ENCODE peak calls at places on chromosomes 12 and 14, in five cellular contexts. I is astrocyte, B is HL-60, R is SK-N-SH, L is heart right ventricle. F is an unnamed sample.

GRCh38 chr12:132954471-132955048 is 1.5 kb downstream of the ZNF605 start:
- DNase-seq in I (no peak), B (no peak), R (no peak), L (no peak), F (no peak)

GRCh38 chr12:61879229-61879628 is 381.0 kb upstream of the USP15 start:
- DNase-seq in I (no peak), B (no peak), R (no peak), L (no peak), F (no peak)

GRCh38 chr12:120090626-120091295 is 25.8 kb downstream of the RAB35 start:
- DNase-seq in I (no peak), B (no peak), R (no peak), L (no peak), F (no peak)

GRCh38 chr12:1928439-1929121 is 10.1 kb upstream of the CACNA2D4 start:
- DNase-seq in I (no peak), B (no peak), R (peak; percentile 8), L (no peak), F (no peak)

GRCh38 chr12:7351177-7351576 is 47.3 kb downstream of the ACSM4 start:
- DNase-seq in I (no peak), B (no peak), R (no peak), L (no peak), F (no peak)

GRCh38 chr14:81555051-81555450 is 21.4 kb upstream of the SEL1L start:
- DNase-seq in I (no peak), B (no peak), R (no peak), L (no peak), F (no peak)

GRCh38 chr12:14879222-14879933 is 6.3 kb downstream of the MGP start:
- DNase-seq in I (no peak), B (no peak), R (no peak), L (no peak), F (no peak)

GRCh38 chr14:104979758-104980591 is 1.8 kb upstream of the AHNAK2 start:
- DNase-seq in I (peak; percentile 49), B (no peak), R (peak; percentile 81), L (peak; percentile 75), F (no peak)

GRCh38 chr12:6928703-6929407 is 1.1 kb downstream of the ATN1 start:
- DNase-seq in I (no peak), B (no peak), R (no peak), L (no peak), F (no peak)

GRCh38 chr14:57918791-57919190 is 52.9 kb upstream of the SLC35F4 start:
- DNase-seq in I (peak; percentile 42), B (no peak), R (no peak), L (no peak), F (no peak)

GRCh38 chr14:60217713-60218112 is 31.3 kb upstream of the PPM1A start:
- DNase-seq in I (no peak), B (no peak), R (no peak), L (no peak), F (no peak)

GRCh38 chr14:21168055-21168454 is 12.2 kb upstream of the OR5AU1 start:
- DNase-seq in I (no peak), B (no peak), R (no peak), L (no peak), F (no peak)

GRCh38 chr12:131720241-131720640 is 9.4 kb downstream of the SFSWAP start:
- DNase-seq in I (no peak), B (no peak), R (no peak), L (no peak), F (no peak)

GRCh38 chr12:103801709-103802585 is 39.1 kb downstream of the NT5DC3 start:
- DNase-seq in I (peak; percentile 93), B (no peak), R (no peak), L (no peak), F (no peak)

GRCh38 chr14:95500201-95500681 is 16.2 kb downstream of the SYNE3 start:
- DNase-seq in I (no peak), B (no peak), R (no peak), L (no peak), F (no peak)

GRCh38 chr14:80428171-80428570 is 216.9 kb upstream of the DIO2 start:
- DNase-seq in I (peak; percentile 72), B (no peak), R (no peak), L (no peak), F (no peak)

GRCh38 chr14:87810711-87811110 is 182.3 kb downstream of the GALC start:
- DNase-seq in I (no peak), B (no peak), R (peak; percentile 4), L (no peak), F (no peak)

GRCh38 chr14:87799400-87799799 is 193.6 kb downstream of the GALC start:
- DNase-seq in I (no peak), B (no peak), R (no peak), L (no peak), F (no peak)

GRCh38 chr14:87811246-87811645 is 181.7 kb downstream of the GALC start:
- DNase-seq in I (no peak), B (no peak), R (no peak), L (no peak), F (no peak)

GRCh38 chr14:87800216-87800615 is 192.8 kb downstream of the GALC start:
- DNase-seq in I (no peak), B (no peak), R (no peak), L (no peak), F (no peak)

GRCh38 chr14:87805315-87805723 is 187.7 kb downstream of the GALC start:
- DNase-seq in I (peak; percentile 72), B (peak; percentile 11), R (peak; percentile 41), L (peak; percentile 25), F (no peak)
- H3K27ac ChIP-seq in I (no peak overlapping the region), B (no peak overlapping the region), R (no peak overlapping the region), L (no peak overlapping the region), F (no peak overlapping the region)

GRCh38 chr12:76782440-76782996 is 18.6 kb downstream of the ZDHHC17 start:
- DNase-seq in I (no peak), B (no peak), R (no peak), L (no peak), F (no peak)
- H3K27ac ChIP-seq in I (no peak overlapping the region), B (no peak overlapping the region), R (peak overlapping the region; percentile 44), L (no peak overlapping the region), F (peak overlapping the region; percentile 38)

GRCh38 chr14:55274144-55274543 is 2.9 kb downstream of the FBXO34 start:
- DNase-seq in I (no peak), B (no peak), R (no peak), L (no peak), F (no peak)
- H3K27ac ChIP-seq in I (peak overlapping the region; percentile 19), B (no peak overlapping the region), R (no peak overlapping the region), L (peak overlapping the region; percentile 96), F (no peak overlapping the region)

GRCh38 chr14:94411638-94412037 is 23.2 kb upstream of the SERPINA1 start:
- DNase-seq in I (no peak), B (no peak), R (no peak), L (no peak), F (no peak)
- H3K27ac ChIP-seq in I (no peak overlapping the region), B (no peak overlapping the region), R (no peak overlapping the region), L (no peak overlapping the region), F (no peak overlapping the region)